ENCODE peak calls at places on chromosomes 2 and 18, in five cellular contexts. Y, C, U, G and L are unnamed samples.

GRCh38 chr18:42274488-42275137 is 319.6 kb downstream of the PIK3C3 start:
- DNase-seq in Y (no peak), C (no peak), U (peak), G (no peak), L (peak)

GRCh38 chr18:28398491-28398890 is 221.6 kb upstream of the CDH2 start:
- DNase-seq in Y (no peak), C (no peak), U (no peak), G (no peak), L (no peak)

GRCh38 chr2:177666408-177666807 is 273.8 kb downstream of the AGPS start:
- DNase-seq in Y (no peak), C (no peak), U (peak), G (no peak), L (peak)

GRCh38 chr2:64137996-64138395 is 6.2 kb downstream of the PELI1 start:
- DNase-seq in Y (no peak), C (no peak), U (no peak), G (no peak), L (no peak)

GRCh38 chr2:224147174-224147573 is 108.1 kb upstream of the SERPINE2 start:
- DNase-seq in Y (no peak), C (no peak), U (peak), G (no peak), L (peak)

GRCh38 chr18:78407456-78407823 is 572.2 kb upstream of the SALL3 start:
- DNase-seq in Y (no peak), C (no peak), U (no peak), G (no peak), L (no peak)

GRCh38 chr18:52160652-52161051 is 179.3 kb upstream of the DCC start:
- DNase-seq in Y (no peak), C (no peak), U (peak), G (no peak), L (no peak)

GRCh38 chr2:172434821-172435607 is 7.6 kb downstream of the ITGA6 start:
- DNase-seq in Y (no peak), C (no peak), U (peak), G (no peak), L (peak)

GRCh38 chr18:29501952-29502351 is 1325.0 kb upstream of the CDH2 start:
- DNase-seq in Y (no peak), C (no peak), U (peak), G (no peak), L (peak)

GRCh38 chr18:46343940-46344372 is 239.8 kb downstream of the HAUS1 start:
- DNase-seq in Y (no peak), C (peak), U (no peak), G (peak), L (no peak)

GRCh38 chr2:101759162-101759561 is 61.7 kb downstream of the MAP4K4 start:
- DNase-seq in Y (no peak), C (no peak), U (peak), G (no peak), L (peak)

GRCh38 chr2:145906356-145906755 is 1386.4 kb upstream of the ZEB2 start:
- DNase-seq in Y (no peak), C (no peak), U (no peak), G (no peak), L (peak)

GRCh38 chr18:46856975-46857374 is 60.3 kb downstream of the PIAS2 start:
- DNase-seq in Y (no peak), C (no peak), U (no peak), G (no peak), L (no peak)

GRCh38 chr2:30433902-30434301 is 13.1 kb upstream of the LCLAT1 start:
- DNase-seq in Y (no peak), C (no peak), U (peak), G (no peak), L (no peak)

GRCh38 chr2:31324000-31324633 is 90.2 kb downstream of the EHD3 start:
- DNase-seq in Y (no peak), C (no peak), U (no peak), G (no peak), L (no peak)

GRCh38 chr2:142682528-142682927 is 194.9 kb upstream of the KYNU start:
- DNase-seq in Y (no peak), C (no peak), U (peak), G (no peak), L (peak)

GRCh38 chr2:39725401-39725800 is 53.7 kb downstream of the THUMPD2 start:
- DNase-seq in Y (no peak), C (no peak), U (no peak), G (no peak), L (no peak)

GRCh38 chr2:177020524-177021119 is 192.0 kb upstream of the HNRNPA3 start:
- DNase-seq in Y (no peak), C (no peak), U (no peak), G (no peak), L (no peak)

GRCh38 chr2:196233033-196233807 is 61.8 kb upstream of the STK17B start:
- DNase-seq in Y (no peak), C (no peak), U (peak), G (no peak), L (peak)

GRCh38 chr18:65751145-65752085 is 603 bp downstream of the CDH7 start:
- DNase-seq in Y (no peak), C (no peak), U (no peak), G (no peak), L (no peak)

GRCh38 chr2:72821118-72821517 is 4.7 kb downstream of the EXOC6B start:
- DNase-seq in Y (no peak), C (no peak), U (no peak), G (no peak), L (no peak)

GRCh38 chr2:41068740-41069139 is 616.9 kb upstream of the SLC8A1 start:
- DNase-seq in Y (no peak), C (no peak), U (no peak), G (no peak), L (no peak)

GRCh38 chr2:100376836-100377235 is 40.6 kb downstream of the CHST10 start:
- DNase-seq in Y (no peak), C (no peak), U (no peak), G (no peak), L (no peak)

GRCh38 chr2:160087854-160088745 is 25.7 kb upstream of the PLA2R1 start:
- DNase-seq in Y (no peak), C (no peak), U (no peak), G (no peak), L (peak)

GRCh38 chr2:146226077-146226476 is 1618.8 kb upstream of the ACVR2A start:
- DNase-seq in Y (no peak), C (no peak), U (no peak), G (no peak), L (no peak)

GRCh38 chr18:9643549-9643948 is 29.2 kb upstream of the PPP4R1 start:
- DNase-seq in Y (no peak), C (no peak), U (peak), G (no peak), L (peak)

GRCh38 chr2:53715568-53715967 is 52.0 kb upstream of the CHAC2 start:
- DNase-seq in Y (no peak), C (no peak), U (peak), G (no peak), L (no peak)